ENCODE peak calls at places on chromosomes 12 and 14, in four cellular contexts. One of them, this sample, is unnamed.

GRCh38 chr12:90652280-90652679 is 302.7 kb downstream of the CCER1 start:
- DNase-seq in ELR: no peak
- DNase-seq in astrocyte: no peak
- DNase-seq in posterior cingulate gyrus: no peak
- DNase-seq in this sample: no peak

GRCh38 chr14:73879027-73879426 is 7.6 kb upstream of the ZNF410 start:
- DNase-seq in ELR: peak
- DNase-seq in astrocyte: peak
- DNase-seq in posterior cingulate gyrus: no peak
- DNase-seq in this sample: no peak

GRCh38 chr12:13183621-13184020 is 12.9 kb upstream of the EMP1 start:
- DNase-seq in ELR: peak
- DNase-seq in astrocyte: no peak
- DNase-seq in posterior cingulate gyrus: no peak
- DNase-seq in this sample: no peak

GRCh38 chr12:122187466-122187865 is 4.5 kb downstream of the LRRC43 start:
- DNase-seq in ELR: no peak
- DNase-seq in astrocyte: no peak
- DNase-seq in posterior cingulate gyrus: no peak
- DNase-seq in this sample: no peak

GRCh38 chr14:54881761-54882401 is 20.7 kb downstream of the GCH1 start:
- DNase-seq in ELR: peak
- DNase-seq in astrocyte: no peak
- DNase-seq in posterior cingulate gyrus: no peak
- DNase-seq in this sample: no peak

GRCh38 chr12:65414526-65414925 is 136.0 kb downstream of the MSRB3 start:
- DNase-seq in ELR: peak
- DNase-seq in astrocyte: no peak
- DNase-seq in posterior cingulate gyrus: no peak
- DNase-seq in this sample: no peak

GRCh38 chr12:129720618-129721017 is 183.2 kb downstream of the TMEM132D start:
- DNase-seq in ELR: no peak
- DNase-seq in astrocyte: no peak
- DNase-seq in posterior cingulate gyrus: no peak
- DNase-seq in this sample: no peak

GRCh38 chr12:57175428-57176138 is 28.2 kb upstream of the LRP1-AS start:
- DNase-seq in ELR: peak
- DNase-seq in astrocyte: peak
- DNase-seq in posterior cingulate gyrus: peak
- DNase-seq in this sample: peak

GRCh38 chr12:442235-442884 is 17.4 kb upstream of the B4GALNT3 start:
- DNase-seq in ELR: peak
- DNase-seq in astrocyte: no peak
- DNase-seq in posterior cingulate gyrus: peak
- DNase-seq in this sample: peak

GRCh38 chr12:122862110-122862634 is 26.9 kb downstream of the HIP1R start:
- DNase-seq in ELR: no peak
- DNase-seq in astrocyte: no peak
- DNase-seq in posterior cingulate gyrus: peak
- DNase-seq in this sample: no peak

GRCh38 chr12:28374556-28374955 is 184.3 kb downstream of the CCDC91 start:
- DNase-seq in ELR: peak
- DNase-seq in astrocyte: peak
- DNase-seq in posterior cingulate gyrus: no peak
- DNase-seq in this sample: no peak

GRCh38 chr12:8145754-8146415 is 10.9 kb upstream of the ZNF705A start:
- DNase-seq in ELR: peak
- DNase-seq in astrocyte: peak
- DNase-seq in posterior cingulate gyrus: peak
- DNase-seq in this sample: peak

GRCh38 chr12:63294327-63294632 is 143.3 kb upstream of the AVPR1A start:
- DNase-seq in ELR: peak
- DNase-seq in astrocyte: peak
- DNase-seq in posterior cingulate gyrus: no peak
- DNase-seq in this sample: no peak

GRCh38 chr14:35986219-35986573 is 160.1 kb downstream of the BRMS1L start:
- DNase-seq in ELR: no peak
- DNase-seq in astrocyte: no peak
- DNase-seq in posterior cingulate gyrus: no peak
- DNase-seq in this sample: no peak

GRCh38 chr12:124679533-124680371 is 112.3 kb upstream of the NCOR2 start:
- DNase-seq in ELR: peak
- DNase-seq in astrocyte: no peak
- DNase-seq in posterior cingulate gyrus: peak
- DNase-seq in this sample: no peak

GRCh38 chr12:66154776-66155175 is 15.0 kb downstream of the TMBIM4 start:
- DNase-seq in ELR: peak
- DNase-seq in astrocyte: no peak
- DNase-seq in posterior cingulate gyrus: no peak
- DNase-seq in this sample: no peak

GRCh38 chr14:49050836-49051235 is 535.3 kb downstream of the RPS29 start:
- DNase-seq in ELR: no peak
- DNase-seq in astrocyte: peak
- DNase-seq in posterior cingulate gyrus: no peak
- DNase-seq in this sample: no peak

GRCh38 chr14:51981218-51981854 is 8.0 kb upstream of the RTRAF start:
- DNase-seq in ELR: no peak
- DNase-seq in astrocyte: no peak
- DNase-seq in posterior cingulate gyrus: no peak
- DNase-seq in this sample: no peak

GRCh38 chr14:88452231-88452630 is 66.8 kb downstream of the SPATA7 start:
- DNase-seq in ELR: no peak
- DNase-seq in astrocyte: no peak
- DNase-seq in posterior cingulate gyrus: no peak
- DNase-seq in this sample: no peak

GRCh38 chr12:108414021-108414420 is 74.9 kb upstream of the CMKLR1 start:
- DNase-seq in ELR: no peak
- DNase-seq in astrocyte: no peak
- DNase-seq in posterior cingulate gyrus: no peak
- DNase-seq in this sample: no peak

GRCh38 chr14:68361231-68361630 is 431.6 kb downstream of the ZFP36L1 start:
- DNase-seq in ELR: peak
- DNase-seq in astrocyte: peak
- DNase-seq in posterior cingulate gyrus: no peak
- DNase-seq in this sample: no peak

GRCh38 chr14:23895480-23895879 is 58.1 kb upstream of the DHRS4 start:
- DNase-seq in ELR: peak
- DNase-seq in astrocyte: no peak
- DNase-seq in posterior cingulate gyrus: no peak
- DNase-seq in this sample: no peak

This sample was measured in NCI-H774.